ENCODE peak calls at places on chromosomes 5 and 9, in nine cellular contexts. H is NAMALWA; M is NCI-H460; N is lung microvascular endothelial cell; I is T-cell; Z is WERI-Rb-1; S is activated CD4-positive, alpha-beta T cell treated with anti-CD3 and anti-CD28 coated beads, Interleukin-2, amount 50 U/mL, for 24 hours; C is stimulated activated naive CD4-positive, alpha-beta T cell; U is GM23338. X is an unnamed sample.

GRCh38 chr5:32510860-32511259 is 66.3 kb upstream of the ZFR start:
- DNase-seq in I (no peak), N (no peak), M (no peak), U (no peak), S (no peak), H (no peak), Z (no peak), C (no peak), X (no peak)

GRCh38 chr9:135077497-135078200 is 9.8 kb upstream of the OLFM1 start:
- DNase-seq in N (peak), M (peak), S (no peak), C (no peak), Z (peak), I (no peak), U (peak), H (no peak), X (peak)

GRCh38 chr5:154446183-154447073 is 631 bp downstream of the SAP30L start:
- DNase-seq in H (peak), U (peak), I (no peak), M (no peak), C (peak), S (no peak), N (peak), Z (peak), X (peak)

GRCh38 chr9:111094433-111095421 is 56.5 kb upstream of the LPAR1 start:
- DNase-seq in I (no peak), U (no peak), N (no peak), H (no peak), S (no peak), Z (no peak), M (peak), C (no peak), X (no peak)

GRCh38 chr5:171639966-171640365 is 145.7 kb upstream of the SMIM23 start:
- DNase-seq in U (no peak), C (no peak), Z (no peak), M (no peak), N (no peak), I (no peak), S (no peak), H (no peak), X (no peak)

GRCh38 chr5:96287181-96287580 is 145.9 kb downstream of the PCSK1 start:
- DNase-seq in N (no peak), S (no peak), M (no peak), H (no peak), C (no peak), Z (no peak), I (no peak), U (no peak), X (no peak)

GRCh38 chr5:179623906-179624741 is 653 bp upstream of the HNRNPH1 start:
- DNase-seq in H (no peak), C (no peak), N (peak), M (no peak), I (no peak), S (no peak), U (peak), Z (no peak), X (peak)

GRCh38 chr5:116517557-116517956 is 57.1 kb downstream of the SEMA6A start:
- DNase-seq in M (no peak), I (no peak), H (no peak), N (no peak), U (no peak), Z (no peak), C (no peak), S (no peak), X (no peak)

GRCh38 chr5:142115937-142116614 is 7.5 kb downstream of the NDFIP1 start:
- DNase-seq in N (peak), M (no peak), H (no peak), I (no peak), C (no peak), Z (no peak), U (no peak), S (no peak), X (no peak)

GRCh38 chr9:1966725-1967366 is 48.3 kb upstream of the SMARCA2 start:
- DNase-seq in C (no peak), Z (no peak), N (no peak), U (no peak), M (no peak), I (no peak), S (no peak), H (no peak), X (no peak)

GRCh38 chr5:88660947-88661869 is 221.8 kb downstream of the MEF2C start:
- DNase-seq in M (peak), U (peak), N (peak), C (no peak), I (no peak), Z (peak), S (no peak), H (peak), X (peak)

GRCh38 chr5:40017151-40017550 is 592.4 kb upstream of the DAB2 start:
- DNase-seq in C (no peak), Z (no peak), U (no peak), N (no peak), M (no peak), S (no peak), I (no peak), H (no peak), X (no peak)

GRCh38 chr5:178230879-178231735 is 1.5 kb downstream of the PHYKPL start:
- DNase-seq in N (peak), S (no peak), M (no peak), H (no peak), I (no peak), C (no peak), U (no peak), Z (no peak), X (no peak)

GRCh38 chr5:172005708-172006377 is 595 bp downstream of the FBXW11 start:
- DNase-seq in H (peak), Z (peak), N (peak), M (no peak), S (peak), U (peak), C (no peak), I (no peak), X (peak)

GRCh38 chr9:101601904-101602765 is 7.4 kb upstream of the PPP3R2 start:
- DNase-seq in H (peak), I (no peak), Z (peak), S (no peak), N (peak), C (no peak), M (peak), U (peak), X (peak)

GRCh38 chr9:38226491-38226951 is 157.5 kb upstream of the SHB start:
- DNase-seq in M (no peak), U (peak), H (peak), C (no peak), N (peak), S (no peak), Z (no peak), I (no peak), X (no peak)

GRCh38 chr9:94772654-94773303 is 46.3 kb downstream of the AOPEP start:
- DNase-seq in C (no peak), I (no peak), Z (no peak), H (no peak), U (no peak), M (no peak), N (no peak), S (no peak), X (no peak)

GRCh38 chr9:133127340-133127981 is 6.4 kb upstream of the RALGDS start:
- DNase-seq in C (peak), H (no peak), U (no peak), N (no peak), M (no peak), S (no peak), I (peak), Z (no peak), X (no peak)

GRCh38 chr9:72509635-72510034 is 11.8 kb upstream of the TMC1 start:
- DNase-seq in M (no peak), I (no peak), S (no peak), U (no peak), N (peak), Z (no peak), H (no peak), C (no peak), X (peak)

GRCh38 chr9:80899208-80899607 is 790.1 kb downstream of the TLE1 start:
- DNase-seq in U (no peak), C (no peak), I (no peak), S (no peak), M (no peak), N (no peak), H (no peak), Z (no peak), X (no peak)

GRCh38 chr9:79939819-79940218 is 368.1 kb downstream of the TLE4 start:
- DNase-seq in H (no peak), M (no peak), N (no peak), I (no peak), Z (no peak), S (no peak), C (no peak), U (no peak), X (peak)

GRCh38 chr9:16039988-16040761 is 487.3 kb downstream of the CCDC171 start:
- DNase-seq in M (no peak), I (no peak), U (peak), S (no peak), H (no peak), N (no peak), Z (no peak), C (no peak), X (no peak)

GRCh38 chr9:99350461-99350860 is 128.4 kb downstream of the SEC61B start:
- DNase-seq in I (no peak), C (no peak), Z (no peak), S (no peak), N (peak), U (no peak), M (no peak), H (no peak), X (peak)

GRCh38 chr9:36858805-36859375 is 175.2 kb downstream of the PAX5 start:
- DNase-seq in Z (no peak), I (no peak), N (no peak), S (no peak), M (no peak), U (no peak), C (no peak), H (no peak), X (no peak)

GRCh38 chr5:132205385-132206125 is 22.1 kb downstream of the P4HA2 start:
- DNase-seq in M (no peak), S (no peak), N (no peak), U (no peak), H (peak), I (no peak), Z (peak), C (no peak), X (peak)

GRCh38 chr9:107172160-107172978 is 110.7 kb upstream of the RAD23B start:
- DNase-seq in N (peak), C (peak), H (peak), M (peak), S (peak), I (peak), Z (peak), U (peak), X (peak)

GRCh38 chr9:6973089-6973488 is 215.3 kb downstream of the KDM4C start:
- DNase-seq in C (no peak), S (no peak), I (no peak), Z (no peak), M (no peak), U (no peak), H (no peak), N (no peak), X (no peak)

GRCh38 chr5:176676361-176676824 is 29.1 kb downstream of the TSPAN17 start:
- DNase-seq in I (no peak), M (peak), Z (no peak), N (peak), S (no peak), C (no peak), H (no peak), U (no peak), X (no peak)

GRCh38 chr5:329106-329757 is 7.7 kb downstream of the AHRR start:
- DNase-seq in Z (no peak), I (no peak), U (no peak), H (no peak), S (no peak), N (no peak), M (no peak), C (no peak), X (no peak)

GRCh38 chr5:149035282-149035882 is 27.5 kb downstream of the SH3TC2 start:
- DNase-seq in Z (peak), U (peak), I (peak), S (peak), M (peak), H (peak), N (peak), C (peak), X (peak)

GRCh38 chr9:78668148-78668825 is 371.4 kb downstream of the PSAT1 start:
- DNase-seq in N (no peak), S (no peak), Z (no peak), M (no peak), H (no peak), I (no peak), U (peak), C (no peak), X (no peak)

GRCh38 chr5:180471866-180472265 is 22.3 kb upstream of the CNOT6 start:
- DNase-seq in M (no peak), I (no peak), S (no peak), H (no peak), U (no peak), N (peak), Z (no peak), C (no peak), X (no peak)

GRCh38 chr9:5301544-5301943 is 3.0 kb downstream of the RLN2 start:
- DNase-seq in Z (no peak), S (no peak), U (no peak), I (no peak), H (no peak), C (no peak), M (no peak), N (no peak), X (no peak)

GRCh38 chr9:8188720-8189407 is 389.3 kb upstream of the DMAC1 start:
- DNase-seq in M (no peak), U (no peak), Z (no peak), C (no peak), S (no peak), I (no peak), N (no peak), H (no peak), X (no peak)

GRCh38 chr5:142922223-142922952 is 152.2 kb downstream of the ARHGAP26 start:
- DNase-seq in S (no peak), C (no peak), H (peak), N (peak), U (peak), M (peak), I (no peak), Z (no peak), X (peak)

GRCh38 chr9:116391306-116391900 is 237.8 kb downstream of the PAPPA start:
- DNase-seq in M (no peak), S (no peak), I (no peak), C (no peak), N (no peak), U (no peak), Z (no peak), H (no peak), X (no peak)

GRCh38 chr5:163564321-163564924 is 59.0 kb downstream of the MAT2B start:
- DNase-seq in I (peak), Z (peak), S (peak), U (peak), M (peak), H (peak), N (peak), C (peak), X (peak)

GRCh38 chr5:154002093-154002492 is 36.6 kb downstream of the FAM114A2 start:
- DNase-seq in M (no peak), C (no peak), Z (no peak), N (peak), U (peak), S (no peak), I (no peak), H (no peak), X (peak)